ENCODE peak calls at places on chromosomes 11 and 22, in five cellular contexts. One of them, this sample, is unnamed.

GRCh38 chr11:96275807-96276594 is 67.0 kb downstream of the MAML2 start:
- DNase-seq in heart right ventricle: no peak
- DNase-seq in cardiac fibroblast: no peak
- DNase-seq in heart left ventricle: no peak
- DNase-seq in GM12865: no peak
- DNase-seq in this sample: no peak

GRCh38 chr22:36753916-36754315 is 22.0 kb downstream of the IFT27 start:
- DNase-seq in cardiac fibroblast: no peak
- DNase-seq in heart left ventricle: peak
- DNase-seq in heart right ventricle: no peak
- DNase-seq in GM12865: no peak
- DNase-seq in this sample: no peak

GRCh38 chr11:67022341-67022933 is 497 bp upstream of the SYT12 start:
- DNase-seq in GM12865: no peak
- DNase-seq in cardiac fibroblast: peak
- DNase-seq in heart left ventricle: no peak
- DNase-seq in heart right ventricle: peak
- DNase-seq in this sample: peak

GRCh38 chr22:45869448-45869847 is 107.5 kb downstream of the WNT7B start:
- DNase-seq in cardiac fibroblast: no peak
- DNase-seq in GM12865: no peak
- DNase-seq in heart right ventricle: no peak
- DNase-seq in heart left ventricle: no peak
- DNase-seq in this sample: no peak

GRCh38 chr11:112584674-112585073 is 324.0 kb upstream of the PLET1 start:
- DNase-seq in cardiac fibroblast: no peak
- DNase-seq in GM12865: peak
- DNase-seq in heart left ventricle: no peak
- DNase-seq in heart right ventricle: no peak
- DNase-seq in this sample: no peak

GRCh38 chr11:134228625-134229024 is 4.2 kb downstream of the VPS26B start:
- DNase-seq in cardiac fibroblast: no peak
- DNase-seq in heart left ventricle: no peak
- DNase-seq in GM12865: peak
- DNase-seq in heart right ventricle: no peak
- DNase-seq in this sample: no peak

GRCh38 chr22:23520875-23521441 is 59.1 kb downstream of the IGLL1 start:
- DNase-seq in heart left ventricle: peak
- DNase-seq in heart right ventricle: peak
- DNase-seq in GM12865: no peak
- DNase-seq in cardiac fibroblast: peak
- DNase-seq in this sample: peak

GRCh38 chr11:128884703-128885338 is 6.3 kb upstream of the KCNJ5 start:
- DNase-seq in GM12865: peak
- DNase-seq in heart right ventricle: peak
- DNase-seq in cardiac fibroblast: peak
- DNase-seq in heart left ventricle: no peak
- DNase-seq in this sample: peak

GRCh38 chr11:83241291-83241946 is 44.7 kb downstream of the CCDC90B start:
- DNase-seq in heart left ventricle: no peak
- DNase-seq in heart right ventricle: peak
- DNase-seq in cardiac fibroblast: peak
- DNase-seq in GM12865: peak
- DNase-seq in this sample: peak

GRCh38 chr22:32904044-32904443 is 102.5 kb downstream of the TIMP3 start:
- DNase-seq in GM12865: peak
- DNase-seq in heart left ventricle: no peak
- DNase-seq in heart right ventricle: peak
- DNase-seq in cardiac fibroblast: peak
- DNase-seq in this sample: peak

GRCh38 chr11:74849525-74850391 is 99.1 kb downstream of the XRRA1 start:
- DNase-seq in heart left ventricle: no peak
- DNase-seq in cardiac fibroblast: peak
- DNase-seq in GM12865: no peak
- DNase-seq in heart right ventricle: peak
- DNase-seq in this sample: no peak

GRCh38 chr11:8624698-8625097 is 30.7 kb upstream of the STK33 start:
- DNase-seq in GM12865: no peak
- DNase-seq in heart left ventricle: no peak
- DNase-seq in heart right ventricle: peak
- DNase-seq in cardiac fibroblast: no peak
- DNase-seq in this sample: no peak

GRCh38 chr22:39457047-39457545 is 284 bp downstream of the MGAT3 start:
- DNase-seq in heart right ventricle: no peak
- DNase-seq in heart left ventricle: no peak
- DNase-seq in cardiac fibroblast: no peak
- DNase-seq in GM12865: no peak
- DNase-seq in this sample: no peak

GRCh38 chr22:39454385-39454871 is 2.4 kb upstream of the MGAT3 start:
- DNase-seq in GM12865: no peak
- DNase-seq in heart left ventricle: no peak
- DNase-seq in heart right ventricle: no peak
- DNase-seq in cardiac fibroblast: peak
- DNase-seq in this sample: peak

GRCh38 chr22:39456262-39457046 is at the start of gene MGAT3:
- DNase-seq in cardiac fibroblast: no peak
- DNase-seq in heart left ventricle: no peak
- DNase-seq in heart right ventricle: no peak
- DNase-seq in GM12865: no peak
- DNase-seq in this sample: peak

GRCh38 chr22:39452740-39453040 is 4.1 kb upstream of the MGAT3 start:
- DNase-seq in cardiac fibroblast: no peak
- DNase-seq in GM12865: no peak
- DNase-seq in heart right ventricle: no peak
- DNase-seq in heart left ventricle: no peak
- DNase-seq in this sample: no peak

GRCh38 chr22:39453765-39454378 is 2.9 kb upstream of the MGAT3 start:
- DNase-seq in heart right ventricle: no peak
- DNase-seq in GM12865: no peak
- DNase-seq in cardiac fibroblast: peak
- DNase-seq in heart left ventricle: no peak
- DNase-seq in this sample: no peak
- H3K4me3 ChIP-seq in heart right ventricle: no peak
- H3K4me3 ChIP-seq in GM12865: no peak
- H3K4me3 ChIP-seq in cardiac fibroblast: no peak
- H3K4me3 ChIP-seq in heart left ventricle: no peak
- H3K4me3 ChIP-seq in this sample: no peak

GRCh38 chr11:88068848-88069554 is 106.2 kb downstream of the RAB38 start:
- DNase-seq in heart right ventricle: no peak
- DNase-seq in GM12865: no peak
- DNase-seq in cardiac fibroblast: no peak
- DNase-seq in heart left ventricle: peak
- DNase-seq in this sample: no peak
- H3K4me3 ChIP-seq in heart right ventricle: no peak
- H3K4me3 ChIP-seq in GM12865: no peak
- H3K4me3 ChIP-seq in cardiac fibroblast: no peak
- H3K4me3 ChIP-seq in heart left ventricle: no peak
- H3K4me3 ChIP-seq in this sample: no peak

DNA sequence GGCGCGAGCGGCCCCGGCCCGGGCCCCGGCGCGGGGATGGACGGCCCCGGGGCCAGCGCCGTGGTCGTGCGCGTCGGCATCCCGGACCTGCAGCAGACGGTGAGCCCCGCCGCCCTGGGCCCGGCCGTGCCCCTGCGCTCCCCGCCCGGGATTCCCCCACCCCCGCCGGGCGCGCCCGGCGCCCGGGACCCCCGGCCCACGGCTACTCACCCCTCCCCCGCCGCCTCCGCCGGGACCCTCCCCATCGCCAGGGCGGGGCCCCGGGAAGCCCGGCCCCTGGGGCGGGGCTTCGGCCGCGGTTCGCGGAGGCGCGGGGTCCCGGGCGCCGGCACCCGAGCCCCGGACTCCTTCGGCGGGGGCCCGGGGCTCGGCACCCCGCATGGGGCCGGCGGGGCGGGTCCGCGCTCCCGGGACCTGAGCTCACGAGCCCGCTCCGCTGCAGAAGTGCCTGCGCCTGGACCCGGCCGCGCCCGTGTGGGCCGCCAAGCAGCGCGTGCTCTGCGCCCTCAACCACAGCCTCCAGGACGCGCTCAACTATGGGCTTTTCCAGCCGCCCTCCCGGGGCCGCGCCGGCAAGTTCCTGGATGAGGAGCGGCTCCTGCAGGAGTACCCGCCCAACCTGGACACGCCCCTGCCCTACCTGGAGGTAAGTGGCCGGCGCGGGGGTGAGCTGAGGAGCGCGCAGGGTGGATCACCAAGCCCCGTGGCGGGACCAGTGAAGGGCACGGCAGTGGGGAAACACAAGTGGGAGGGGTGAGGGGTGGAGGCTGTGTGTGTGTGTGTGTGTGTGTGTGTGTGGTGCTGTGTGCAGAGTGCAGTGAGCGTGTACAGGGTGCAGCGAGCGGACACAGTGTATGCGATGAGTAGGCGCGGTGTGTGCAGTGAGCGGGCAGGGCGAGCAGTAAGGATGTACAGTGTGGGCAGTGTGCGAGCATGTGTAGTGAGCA is 2.3 kb downstream of the SHANK3 start:
- DNase-seq in heart right ventricle: no peak
- DNase-seq in cardiac fibroblast: no peak
- DNase-seq in GM12865: no peak
- DNase-seq in heart left ventricle: no peak
- DNase-seq in this sample: no peak
- H3K4me3 ChIP-seq in heart right ventricle: peak
- H3K4me3 ChIP-seq in cardiac fibroblast: peak
- H3K4me3 ChIP-seq in GM12865: no peak
- H3K4me3 ChIP-seq in heart left ventricle: peak
- H3K4me3 ChIP-seq in this sample: peak

DNA sequence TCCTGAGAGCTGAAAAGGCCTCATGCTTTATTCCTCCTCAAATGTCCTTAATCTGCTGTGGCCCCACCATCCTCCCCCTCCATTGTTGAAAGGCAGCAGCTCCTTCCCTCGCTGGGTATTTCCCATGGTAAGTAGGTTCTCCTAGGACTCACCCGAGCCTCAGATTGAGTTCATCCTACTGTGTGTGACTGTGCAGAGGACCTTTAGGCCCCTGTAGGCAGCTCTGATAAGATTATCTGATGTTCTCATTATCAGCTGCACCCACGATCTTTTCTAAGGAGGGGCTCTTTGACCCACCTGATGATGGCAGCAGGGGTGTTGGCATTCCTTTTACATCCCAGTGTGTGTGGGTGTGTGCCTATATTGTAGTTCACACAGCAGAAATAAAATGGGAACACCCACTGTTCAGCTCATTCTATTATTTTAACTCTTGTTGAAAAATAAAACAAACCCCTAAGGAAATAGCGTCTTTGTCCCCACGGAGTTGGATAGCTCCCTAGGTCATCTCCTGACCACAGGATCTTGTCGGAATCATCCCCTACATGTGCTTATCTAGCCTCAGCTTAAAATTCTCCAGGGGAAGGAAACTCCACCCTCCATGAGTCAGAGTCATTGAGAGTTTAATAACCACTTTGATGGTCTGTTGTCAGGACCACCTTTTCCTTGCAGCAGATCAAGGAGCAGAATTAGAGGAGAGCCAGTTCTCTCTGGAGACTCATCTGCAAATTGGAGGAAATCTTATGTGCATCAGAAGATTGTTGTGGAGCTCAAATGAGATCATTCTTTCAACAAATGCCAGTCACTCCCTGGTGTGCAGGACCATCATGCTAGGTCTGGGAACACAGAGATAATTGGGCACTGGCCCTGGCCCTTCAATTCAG is 19.3 kb downstream of the ENDOD1 start:
- DNase-seq in cardiac fibroblast: peak
- DNase-seq in heart right ventricle: peak
- DNase-seq in heart left ventricle: no peak
- DNase-seq in GM12865: no peak
- DNase-seq in this sample: no peak
- H3K4me3 ChIP-seq in cardiac fibroblast: no peak
- H3K4me3 ChIP-seq in heart right ventricle: no peak
- H3K4me3 ChIP-seq in heart left ventricle: no peak
- H3K4me3 ChIP-seq in GM12865: no peak
- H3K4me3 ChIP-seq in this sample: no peak

GRCh38 chr11:123194308-123195181 is 503 bp downstream of the CLMP start:
- DNase-seq in GM12865: no peak
- DNase-seq in heart left ventricle: no peak
- DNase-seq in cardiac fibroblast: peak
- DNase-seq in heart right ventricle: no peak
- DNase-seq in this sample: no peak

GRCh38 chr11:123196060-123196714 is 1.1 kb upstream of the CLMP start:
- DNase-seq in GM12865: no peak
- DNase-seq in heart right ventricle: no peak
- DNase-seq in heart left ventricle: no peak
- DNase-seq in cardiac fibroblast: no peak
- DNase-seq in this sample: no peak

GRCh38 chr11:123195182-123196059 is at the start of gene CLMP:
- DNase-seq in GM12865: no peak
- DNase-seq in heart left ventricle: peak
- DNase-seq in cardiac fibroblast: peak
- DNase-seq in heart right ventricle: no peak
- DNase-seq in this sample: peak

GRCh38 chr11:123191939-123192338 is 3.1 kb downstream of the CLMP start:
- DNase-seq in GM12865: no peak
- DNase-seq in cardiac fibroblast: no peak
- DNase-seq in heart left ventricle: no peak
- DNase-seq in heart right ventricle: no peak
- DNase-seq in this sample: no peak

DNA sequence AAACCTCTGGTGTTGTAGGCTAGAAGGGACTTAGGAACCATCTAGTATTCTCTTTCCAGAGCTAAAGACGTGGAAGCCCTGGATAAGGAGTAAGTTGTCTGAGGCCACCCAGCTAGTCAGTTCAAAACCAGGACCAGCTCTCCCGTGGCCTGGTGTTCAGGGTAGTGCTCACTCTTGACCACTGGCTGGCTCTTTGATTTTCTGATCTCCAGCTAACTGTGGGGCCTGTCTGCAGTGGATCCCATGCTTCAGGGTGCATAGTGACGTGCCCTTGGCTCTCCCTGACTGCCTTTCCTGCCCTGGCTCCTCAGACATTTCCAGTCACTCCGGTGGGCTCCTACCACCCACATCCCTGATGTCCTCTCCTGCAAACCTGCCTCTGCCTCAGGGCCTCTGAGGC is 1.3 kb downstream of the CLMP start:
- DNase-seq in cardiac fibroblast: peak
- DNase-seq in heart left ventricle: no peak
- DNase-seq in GM12865: no peak
- DNase-seq in heart right ventricle: no peak
- DNase-seq in this sample: no peak
- H3K4me3 ChIP-seq in cardiac fibroblast: peak
- H3K4me3 ChIP-seq in heart left ventricle: peak
- H3K4me3 ChIP-seq in GM12865: no peak
- H3K4me3 ChIP-seq in heart right ventricle: peak
- H3K4me3 ChIP-seq in this sample: peak

GRCh38 chr11:130940706-130941105 is 24.4 kb upstream of the SNX19 start:
- DNase-seq in GM12865: no peak
- DNase-seq in cardiac fibroblast: no peak
- DNase-seq in heart right ventricle: no peak
- DNase-seq in heart left ventricle: no peak
- DNase-seq in this sample: no peak
- H3K4me3 ChIP-seq in GM12865: no peak
- H3K4me3 ChIP-seq in cardiac fibroblast: no peak
- H3K4me3 ChIP-seq in heart right ventricle: no peak
- H3K4me3 ChIP-seq in heart left ventricle: no peak
- H3K4me3 ChIP-seq in this sample: no peak

GRCh38 chr22:41513391-41513790 is 30.9 kb downstream of the POLR3H start:
- DNase-seq in GM12865: no peak
- DNase-seq in heart left ventricle: no peak
- DNase-seq in cardiac fibroblast: no peak
- DNase-seq in heart right ventricle: no peak
- DNase-seq in this sample: no peak
- H3K4me3 ChIP-seq in GM12865: no peak
- H3K4me3 ChIP-seq in heart left ventricle: no peak
- H3K4me3 ChIP-seq in cardiac fibroblast: no peak
- H3K4me3 ChIP-seq in heart right ventricle: no peak
- H3K4me3 ChIP-seq in this sample: no peak

This sample was measured in testis.